ENCODE peak calls at places on chromosome 16, in six cellular contexts. G is upper lobe of right lung, U is AG04450, X is left ventricle myocardium inferior, V is H9, Z is adrenal gland. T is an unnamed sample. For H3K9me3, the result is how much of the 10 kb centered on the place peaks cover.

GRCh38 chr16:19710991-19711545 is 7.0 kb downstream of the KNOP1 start:
- DNase-seq in G (no peak), U (no peak), X (no peak), V (no peak), Z (no peak), T (no peak)

GRCh38 chr16:17397499-17397891 is 73.3 kb downstream of the XYLT1 start:
- DNase-seq in G (no peak), U (no peak), X (no peak), V (no peak), Z (peak), T (no peak)

GRCh38 chr16:28091706-28092105 is 28.2 kb upstream of the GSG1L start:
- DNase-seq in G (no peak), U (no peak), X (no peak), V (no peak), Z (no peak), T (no peak)

GRCh38 chr16:84303023-84303422 is 8.3 kb downstream of the WFDC1 start:
- DNase-seq in G (no peak), U (peak), X (no peak), V (no peak), Z (peak), T (peak)

GRCh38 chr16:27766166-27766925 is 216.4 kb downstream of the KATNIP start:
- DNase-seq in G (peak), U (no peak), X (no peak), V (no peak), Z (no peak), T (no peak)

GRCh38 chr16:32116080-32116479 is 137.0 kb upstream of the TP53TG3D start:
- DNase-seq in G (peak), U (no peak), X (peak), V (no peak), Z (no peak), T (peak)

GRCh38 chr16:48478418-48478817 is 93.2 kb upstream of the SIAH1 start:
- DNase-seq in G (no peak), U (no peak), X (no peak), V (no peak), Z (no peak), T (no peak)

GRCh38 chr16:89431158-89431584 is 59.2 kb downstream of the ANKRD11 start:
- DNase-seq in G (no peak), U (peak), X (no peak), V (no peak), Z (peak), T (no peak)

GRCh38 chr16:68265078-68265925 is 976 bp downstream of the SLC7A6 start:
- DNase-seq in G (peak), U (no peak), X (peak), V (no peak), Z (peak), T (peak)

GRCh38 chr16:11296706-11297491 is 15.8 kb upstream of the PRM1 start:
- DNase-seq in G (no peak), U (no peak), X (no peak), V (no peak), Z (no peak), T (no peak)

GRCh38 chr16:51389881-51390280 is 238.8 kb upstream of the SALL1 start:
- DNase-seq in G (no peak), U (no peak), X (no peak), V (no peak), Z (no peak), T (no peak)

GRCh38 chr16:10510279-10510678 is 70.1 kb downstream of the EMP2 start:
- DNase-seq in G (no peak), U (no peak), X (no peak), V (no peak), Z (no peak), T (no peak)

GRCh38 chr16:83147244-83147643 is 520.5 kb downstream of the CDH13 start:
- DNase-seq in G (no peak), U (no peak), X (no peak), V (no peak), Z (peak), T (no peak)

GRCh38 chr16:28304214-28304613 is 11.9 kb downstream of the SBK1 start:
- DNase-seq in G (no peak), U (no peak), X (peak), V (peak), Z (peak), T (peak)

GRCh38 chr16:12695454-12695853 is 108.2 kb downstream of the CPPED1 start:
- DNase-seq in G (no peak), U (no peak), X (no peak), V (no peak), Z (no peak), T (no peak)

GRCh38 chr16:14652726-14653125 is 20.0 kb downstream of the BFAR start:
- DNase-seq in G (no peak), U (no peak), X (no peak), V (no peak), Z (no peak), T (no peak)

GRCh38 chr16:19912445-19913305 is 28.0 kb upstream of the GPRC5B start:
- DNase-seq in G (no peak), U (no peak), X (no peak), V (no peak), Z (no peak), T (no peak)

GRCh38 chr16:87153326-87153725 is 163.9 kb downstream of the C16orf95 start:
- DNase-seq in G (no peak), U (no peak), X (no peak), V (no peak), Z (no peak), T (no peak)
- H3K9me3 ChIP-seq in G (under half), U (under half), X (under half), V (under half), Z (under half), T (under half)

DNA sequence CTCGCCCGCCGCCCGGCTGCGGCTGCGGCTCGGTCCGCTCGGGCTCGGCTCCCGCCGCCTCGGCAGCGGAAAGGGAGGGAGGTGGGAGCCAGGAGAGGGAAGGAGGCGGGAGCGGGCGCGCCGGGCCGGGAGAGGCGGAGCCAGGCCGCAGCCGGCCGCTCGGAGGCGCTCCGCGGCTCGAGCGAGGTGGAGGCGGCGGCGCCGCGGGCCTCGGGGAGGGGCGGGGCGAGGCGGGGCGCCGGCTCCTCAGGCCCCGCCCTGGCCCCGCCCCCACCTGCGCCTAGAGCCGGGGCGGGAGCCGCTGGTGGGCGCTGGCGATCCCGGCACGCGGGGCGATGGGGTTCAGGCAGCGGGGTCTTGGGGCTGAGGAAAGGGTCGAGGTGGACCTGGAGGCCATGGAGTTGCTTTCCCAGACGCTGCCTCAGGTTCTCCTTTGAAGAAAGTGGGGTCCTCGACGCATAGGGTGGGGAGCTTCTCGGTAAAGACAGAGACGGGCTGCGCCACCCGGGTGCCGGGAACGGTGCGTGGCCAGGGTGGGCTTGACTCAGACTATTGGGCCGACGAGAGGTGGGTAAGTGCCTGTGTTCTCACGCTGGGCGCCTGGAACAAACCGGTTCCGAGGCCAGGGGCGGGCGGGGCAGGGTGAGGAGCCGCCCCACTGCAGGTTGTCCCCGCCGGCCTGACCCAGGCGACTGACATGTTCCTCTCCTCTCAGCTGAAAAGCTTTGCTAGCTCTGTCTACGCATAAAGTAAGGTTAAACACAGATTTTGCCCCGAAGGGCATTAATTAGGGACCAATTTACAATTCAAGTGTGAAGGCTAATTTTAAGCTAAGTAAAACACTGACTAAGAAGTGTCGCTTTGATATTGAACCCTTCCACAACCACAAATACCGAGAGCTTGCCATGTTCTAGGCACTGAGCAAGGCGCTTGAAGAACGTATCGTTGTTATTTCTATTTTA is at the start of gene CMTM4:
- DNase-seq in G (peak), U (peak), X (peak), V (peak), Z (peak), T (peak)
- TF ChIP-seq CTCF in G (peak), U (no peak), X (peak), V (peak), Z (no peak), T (peak)

GRCh38 chr16:35308674-35309073 is 1849.3 kb downstream of the TP53TG3F start:
- DNase-seq in G (no peak), U (no peak), X (no peak), V (no peak), Z (no peak), T (no peak)
- H3K9me3 ChIP-seq in G (under half), U (under half), X (under half), V (half or more), Z (under half), T (under half)

DNA sequence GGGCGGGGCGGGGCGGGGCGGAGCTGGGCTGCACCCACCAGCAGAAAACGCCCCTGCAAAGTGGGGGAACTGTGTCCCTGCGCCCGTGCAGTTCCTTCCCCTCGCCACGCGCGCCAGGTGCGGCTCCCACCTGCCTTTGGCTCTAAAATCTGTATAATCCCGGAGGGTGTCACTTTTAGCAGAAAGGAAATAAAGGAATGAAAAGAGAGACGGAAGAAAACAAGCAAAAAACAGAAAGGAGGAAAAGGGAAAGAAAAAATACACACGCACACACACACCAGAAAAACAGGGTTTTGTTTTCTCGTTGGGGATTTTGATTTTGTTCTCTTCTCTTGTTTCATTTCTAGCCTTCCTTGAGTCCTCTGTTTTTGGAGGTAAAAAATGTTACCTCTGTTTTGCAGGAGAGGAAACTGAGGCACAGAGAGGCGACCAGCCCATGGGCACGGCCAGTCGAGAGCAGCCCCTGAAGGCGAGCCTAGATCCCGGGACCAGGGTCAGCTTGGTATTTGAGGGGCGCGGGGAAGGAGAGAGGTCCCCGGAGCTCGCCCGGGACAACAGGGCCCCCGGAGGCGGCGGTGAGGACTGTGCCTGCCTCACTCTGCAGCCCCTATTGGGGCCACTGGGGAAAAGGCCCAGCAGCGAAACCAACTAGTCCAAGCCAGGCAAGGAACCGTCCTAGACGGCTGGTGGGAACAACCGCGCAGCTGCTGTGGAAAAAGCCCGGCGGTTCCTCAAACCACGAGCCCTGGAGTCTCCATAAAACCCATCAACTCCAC is 594 bp upstream of the CARHSP1 start:
- DNase-seq in G (no peak), U (no peak), X (no peak), V (peak), Z (no peak), T (no peak)
- TF ChIP-seq CTCF in G (no peak), U (no peak), X (no peak), V (peak), Z (no peak), T (no peak)

GRCh38 chr16:59543641-59544040 is 809.5 kb upstream of the GOT2 start:
- DNase-seq in G (no peak), U (peak), X (no peak), V (no peak), Z (no peak), T (no peak)

GRCh38 chr16:59540621-59541020 is 806.5 kb upstream of the GOT2 start:
- DNase-seq in G (no peak), U (no peak), X (no peak), V (no peak), Z (no peak), T (no peak)

DNA sequence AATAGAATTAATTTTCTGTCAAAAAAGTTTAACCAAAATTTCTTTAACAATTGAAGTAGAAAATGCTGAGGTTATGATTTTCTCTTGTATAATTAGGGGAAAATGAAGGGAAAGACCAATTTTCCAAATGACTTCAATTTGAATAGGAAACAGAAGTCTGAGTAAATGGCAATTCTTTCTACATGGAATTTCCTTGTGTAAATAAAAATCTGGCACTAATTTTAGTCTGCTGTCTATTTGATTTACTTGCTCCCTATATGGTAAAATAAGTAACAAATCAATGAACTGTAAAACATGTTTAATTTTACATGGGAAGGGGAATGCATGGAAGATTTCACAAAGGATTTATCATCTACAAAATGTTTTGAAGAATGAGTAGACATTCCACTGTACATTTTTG is 811.5 kb upstream of the GOT2 start:
- DNase-seq in G (no peak), U (no peak), X (no peak), V (no peak), Z (no peak), T (no peak)
- H3K9me3 ChIP-seq in G (under half), U (under half), X (under half), V (under half), Z (under half), T (under half)

GRCh38 chr16:55252577-55252976 is 71.4 kb upstream of the IRX6 start:
- DNase-seq in G (no peak), U (no peak), X (no peak), V (no peak), Z (no peak), T (no peak)
- TF ChIP-seq CTCF in G (no peak), U (no peak), X (no peak), V (peak), Z (no peak), T (no peak)

GRCh38 chr16:35210681-35211433 is 1751.4 kb downstream of the TP53TG3F start:
- DNase-seq in G (no peak), U (no peak), X (no peak), V (no peak), Z (no peak), T (no peak)
- H3K9me3 ChIP-seq in G (under half), U (under half), X (under half), V (half or more), Z (under half), T (under half)

DNA sequence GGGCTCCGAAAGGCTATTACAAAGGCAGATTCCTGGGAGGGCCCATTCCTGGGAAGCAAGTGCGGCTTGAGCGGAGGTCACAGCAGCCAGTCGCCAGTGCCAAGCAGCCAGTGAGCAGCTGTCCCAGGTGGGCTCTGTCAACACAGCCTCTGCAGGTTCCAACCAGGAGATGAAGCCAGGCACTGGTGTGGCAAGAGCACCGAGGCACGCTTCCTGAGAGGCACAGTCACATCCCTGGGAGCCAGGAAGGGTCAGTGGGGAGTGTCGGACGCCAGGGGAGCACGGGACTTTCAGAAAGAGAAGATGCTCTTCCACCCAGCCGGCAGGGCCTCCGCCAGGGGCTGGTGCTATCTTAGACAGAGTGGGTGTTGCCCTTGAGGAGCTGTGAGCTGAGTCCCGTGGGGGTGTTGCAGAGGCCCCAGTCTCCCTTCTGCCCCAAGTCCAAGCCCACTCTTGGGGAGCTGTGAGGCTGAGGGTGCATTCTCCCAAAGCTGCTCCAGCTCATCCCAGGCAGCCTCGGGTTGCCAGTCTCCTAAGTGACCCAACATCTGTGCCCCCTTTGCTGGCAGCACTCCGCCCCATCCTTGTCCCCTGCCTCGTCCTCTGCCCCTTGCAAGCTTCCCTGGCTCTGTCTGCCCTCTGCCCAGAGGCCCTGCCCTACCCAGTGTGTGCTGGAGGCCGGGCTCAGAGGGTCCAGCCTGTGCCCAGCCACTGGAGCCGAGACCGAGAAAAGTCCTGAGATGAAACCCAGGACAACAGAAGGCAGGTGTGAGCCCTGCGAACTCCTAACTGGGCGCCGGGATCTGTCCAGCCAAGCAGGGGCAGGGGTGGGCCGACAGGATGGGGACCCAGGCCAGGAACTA is 6.6 kb downstream of the UBALD1 start:
- DNase-seq in G (no peak), U (no peak), X (no peak), V (no peak), Z (no peak), T (no peak)
- TF ChIP-seq CTCF in G (no peak), U (no peak), X (no peak), V (no peak), Z (no peak), T (no peak)

GRCh38 chr16:59632266-59632855 is 898.2 kb upstream of the GOT2 start:
- DNase-seq in G (no peak), U (no peak), X (no peak), V (no peak), Z (no peak), T (no peak)
- H3K9me3 ChIP-seq in G (under half), U (under half), X (under half), V (under half), Z (under half), T (under half)

GRCh38 chr16:71491032-71491431 is 1.9 kb upstream of the ZNF19 start:
- DNase-seq in G (no peak), U (no peak), X (no peak), V (no peak), Z (no peak), T (no peak)

GRCh38 chr16:71484006-71484893 is 4.9 kb downstream of the ZNF19 start:
- DNase-seq in G (peak), U (peak), X (peak), V (peak), Z (peak), T (peak)

DNA sequence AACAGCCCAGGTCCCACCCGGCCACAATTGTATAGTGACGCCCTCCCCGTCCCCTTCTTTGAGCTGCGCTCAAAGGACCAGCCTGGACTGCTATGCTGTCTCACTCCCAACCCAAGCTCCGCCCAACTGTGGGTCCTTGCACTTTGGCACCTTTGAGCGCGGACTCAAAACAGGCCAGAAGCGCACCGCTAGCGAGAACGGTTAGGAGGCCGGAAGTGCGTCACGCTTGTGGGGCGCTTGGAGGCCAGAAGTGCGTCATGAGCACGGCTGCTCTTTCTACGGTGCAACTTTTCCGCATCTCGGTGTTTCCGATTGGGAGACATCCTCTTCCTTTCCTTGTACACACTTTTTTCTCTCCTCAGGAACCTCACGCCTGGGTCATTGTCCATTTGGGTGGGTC is at the start of gene ZNF19:
- DNase-seq in G (no peak), U (no peak), X (no peak), V (peak), Z (no peak), T (no peak)
- TF ChIP-seq CTCF in G (no peak), U (no peak), X (no peak), V (no peak), Z (no peak), T (no peak)

T was measured in heart left ventricle.